ENCODE peak calls at places on chromosomes 2 and 18, in six cellular contexts. I, D, X, W, J and Z are unnamed samples.

GRCh38 chr2:47046271-47046670 is 108.8 kb downstream of the STPG4 start:
- DNase-seq in I (no peak), D (no peak), X (no peak), W (no peak), J (no peak), Z (no peak)

GRCh38 chr2:190367091-190367490 is 23.7 kb downstream of the INPP1 start:
- DNase-seq in I (no peak), D (no peak), X (no peak), W (no peak), J (no peak), Z (no peak)

GRCh38 chr2:64617631-64618151 is 36.0 kb downstream of the SERTAD2 start:
- DNase-seq in I (peak; percentile 8), D (no peak), X (no peak), W (no peak), J (no peak), Z (no peak)

GRCh38 chr2:79569048-79569447 is 56.2 kb downstream of the CTNNA2 start:
- DNase-seq in I (no peak), D (no peak), X (no peak), W (no peak), J (no peak), Z (no peak)

GRCh38 chr2:168583710-168584521 is 127.8 kb downstream of the CERS6 start:
- DNase-seq in I (peak; percentile 69), D (no peak), X (no peak), W (peak; percentile 95), J (peak; percentile 75), Z (no peak)

GRCh38 chr2:49860170-49860569 is 705.9 kb upstream of the FSHR start:
- DNase-seq in I (no peak), D (no peak), X (no peak), W (no peak), J (no peak), Z (no peak)

GRCh38 chr2:32061973-32062861 is 1.1 kb upstream of the SPAST start:
- DNase-seq in I (peak; percentile 61), D (peak; percentile 77), X (peak; percentile 49), W (peak; percentile 59), J (peak; percentile 61), Z (peak; percentile 74)

GRCh38 chr2:136381722-136382633 is 264.0 kb upstream of the CXCR4 start:
- DNase-seq in I (no peak), D (no peak), X (peak; percentile 87), W (no peak), J (no peak), Z (no peak)

GRCh38 chr2:175690113-175690716 is 311.9 kb downstream of the LNPK start:
- DNase-seq in I (peak; percentile 19), D (no peak), X (no peak), W (peak; percentile 74), J (peak; percentile 54), Z (peak; percentile 47)

GRCh38 chr18:58496937-58497336 is 132.0 kb downstream of the ALPK2 start:
- DNase-seq in I (no peak), D (no peak), X (no peak), W (peak; percentile 20), J (no peak), Z (no peak)
- TF ChIP-seq CTCF in I (no peak), D (no peak), X (no peak), W (peak; percentile 46), J (no peak), Z (no peak)

GRCh38 chr2:181895788-181896187 is 4.3 kb downstream of the ITPRID2 start:
- DNase-seq in I (no peak), D (no peak), X (no peak), W (no peak), J (no peak), Z (no peak)
- H3K36me3 ChIP-seq in I (peaks cover 21% of the 10 kb centered on the region), D (peaks cover 23% of the 10 kb centered on the region), X (no peaks in the 10 kb centered on the region), W (no peaks in the 10 kb centered on the region), J (peaks cover 2% of the 10 kb centered on the region), Z (no peaks in the 10 kb centered on the region)

GRCh38 chr2:241886840-241887447 is 17.4 kb downstream of the RTP5 start:
- DNase-seq in I (no peak), D (no peak), X (no peak), W (no peak), J (no peak), Z (no peak)
- H3K4me3 ChIP-seq in I (no peak overlapping the region), D (no peak overlapping the region), X (no peak overlapping the region), W (no peak overlapping the region), J (no peak overlapping the region), Z (no peak overlapping the region)

DNA sequence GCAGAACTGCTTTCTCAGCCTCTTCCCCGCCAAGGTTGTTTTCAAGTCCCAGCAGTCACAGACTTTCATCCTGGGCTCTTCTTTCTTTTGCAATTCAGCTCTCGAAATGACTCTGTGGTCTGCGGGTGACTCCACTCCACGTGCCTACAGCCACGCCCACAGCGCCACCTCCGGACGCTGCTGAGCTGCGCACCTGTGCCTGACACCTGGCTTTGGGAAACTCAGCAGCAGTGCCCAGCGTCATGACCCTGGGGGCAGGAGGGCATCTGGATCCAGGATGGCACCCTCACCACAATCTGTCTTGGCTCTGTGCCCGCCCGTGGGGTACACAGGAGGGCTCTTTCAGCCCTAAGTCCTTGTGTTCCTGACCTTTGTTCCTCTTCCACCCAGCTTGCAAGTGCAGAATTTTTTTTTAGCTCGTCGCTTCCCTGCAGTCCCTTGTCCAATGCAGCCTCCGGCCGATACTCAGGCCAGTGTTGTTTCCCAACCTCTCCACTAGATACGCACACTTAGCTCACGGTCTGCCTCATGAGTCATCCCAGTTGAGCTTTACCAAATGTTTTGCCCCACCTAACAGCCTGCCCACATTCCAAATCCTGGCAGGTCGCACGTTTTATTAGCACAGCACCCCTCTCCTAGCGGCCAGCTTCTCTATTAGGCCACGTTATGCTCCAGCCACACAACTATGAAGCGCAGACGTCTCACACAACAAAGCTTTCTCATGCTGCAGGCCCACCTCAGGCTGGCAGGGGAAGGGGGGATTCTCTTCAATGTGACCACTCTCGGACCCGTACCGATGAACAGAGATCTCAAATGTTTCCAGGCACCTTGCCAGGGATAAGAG is 6.5 kb upstream of the CAPN10 start:
- DNase-seq in I (peak; percentile 92), D (no peak), X (peak; percentile 78), W (peak; percentile 83), J (peak; percentile 84), Z (peak; percentile 40)
- TF ChIP-seq CTCF in I (peak; percentile 42), D (no peak), X (peak; percentile 55), W (peak; percentile 61), J (no peak), Z (peak; percentile 6)

GRCh38 chr2:206150631-206151030 is 8.6 kb downstream of the NDUFS1 start:
- DNase-seq in I (no peak), D (no peak), X (no peak), W (no peak), J (peak; percentile 7), Z (no peak)
- H3K36me3 ChIP-seq in I (peaks cover 61% of the 10 kb centered on the region), D (peaks cover 65% of the 10 kb centered on the region), X (no peaks in the 10 kb centered on the region), W (peaks cover 3% of the 10 kb centered on the region), J (peaks cover 10% of the 10 kb centered on the region), Z (peaks cover 50% of the 10 kb centered on the region)

GRCh38 chr18:47283476-47283875 is 32.0 kb upstream of the SKOR2 start:
- DNase-seq in I (no peak), D (no peak), X (no peak), W (peak; percentile 22), J (peak; percentile 5), Z (no peak)

GRCh38 chr18:47285456-47285855 is 34.0 kb upstream of the SKOR2 start:
- DNase-seq in I (no peak), D (no peak), X (no peak), W (no peak), J (no peak), Z (no peak)

GRCh38 chr18:47286776-47287410 is 35.4 kb upstream of the SKOR2 start:
- DNase-seq in I (no peak), D (no peak), X (no peak), W (no peak), J (no peak), Z (no peak)

GRCh38 chr18:47287911-47288635 is 36.6 kb upstream of the SKOR2 start:
- DNase-seq in I (no peak), D (no peak), X (no peak), W (no peak), J (no peak), Z (no peak)

DNA sequence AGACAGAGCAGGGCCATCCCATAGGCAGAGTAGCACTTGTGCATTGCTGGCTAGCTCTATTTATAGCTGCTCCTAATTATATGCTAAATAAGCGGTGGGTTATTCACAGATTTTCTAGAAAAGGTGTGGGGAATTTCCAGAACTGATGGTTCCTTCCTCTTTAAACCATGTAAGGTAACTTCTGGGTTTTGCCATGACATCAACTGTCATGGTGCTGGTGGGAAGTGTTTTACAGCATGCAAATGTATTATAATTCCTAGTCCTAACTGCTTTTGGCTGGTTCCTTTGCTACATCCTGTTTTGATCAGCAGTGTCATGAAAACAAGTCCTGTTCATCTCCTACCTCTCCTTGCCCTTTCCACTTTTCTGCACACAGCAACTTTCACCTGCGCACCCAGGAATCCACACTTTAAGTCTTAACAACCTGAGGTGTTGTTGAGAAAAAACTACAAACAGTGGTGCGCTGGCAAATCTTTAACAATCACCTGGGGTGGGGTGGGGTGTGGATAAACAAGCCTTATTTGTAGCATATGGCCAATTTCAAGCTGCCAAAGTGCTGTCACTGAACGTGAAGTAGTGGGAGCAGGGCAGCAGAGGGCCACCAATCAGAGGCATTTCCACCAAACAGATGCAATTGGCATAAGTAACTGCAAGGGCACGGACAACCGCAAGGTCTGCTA is 33.4 kb upstream of the SKOR2 start:
- DNase-seq in I (no peak), D (no peak), X (no peak), W (no peak), J (no peak), Z (no peak)
- H3K4me3 ChIP-seq in I (no peak overlapping the region), D (no peak overlapping the region), X (no peak overlapping the region), W (no peak overlapping the region), J (no peak overlapping the region), Z (no peak overlapping the region)

DNA sequence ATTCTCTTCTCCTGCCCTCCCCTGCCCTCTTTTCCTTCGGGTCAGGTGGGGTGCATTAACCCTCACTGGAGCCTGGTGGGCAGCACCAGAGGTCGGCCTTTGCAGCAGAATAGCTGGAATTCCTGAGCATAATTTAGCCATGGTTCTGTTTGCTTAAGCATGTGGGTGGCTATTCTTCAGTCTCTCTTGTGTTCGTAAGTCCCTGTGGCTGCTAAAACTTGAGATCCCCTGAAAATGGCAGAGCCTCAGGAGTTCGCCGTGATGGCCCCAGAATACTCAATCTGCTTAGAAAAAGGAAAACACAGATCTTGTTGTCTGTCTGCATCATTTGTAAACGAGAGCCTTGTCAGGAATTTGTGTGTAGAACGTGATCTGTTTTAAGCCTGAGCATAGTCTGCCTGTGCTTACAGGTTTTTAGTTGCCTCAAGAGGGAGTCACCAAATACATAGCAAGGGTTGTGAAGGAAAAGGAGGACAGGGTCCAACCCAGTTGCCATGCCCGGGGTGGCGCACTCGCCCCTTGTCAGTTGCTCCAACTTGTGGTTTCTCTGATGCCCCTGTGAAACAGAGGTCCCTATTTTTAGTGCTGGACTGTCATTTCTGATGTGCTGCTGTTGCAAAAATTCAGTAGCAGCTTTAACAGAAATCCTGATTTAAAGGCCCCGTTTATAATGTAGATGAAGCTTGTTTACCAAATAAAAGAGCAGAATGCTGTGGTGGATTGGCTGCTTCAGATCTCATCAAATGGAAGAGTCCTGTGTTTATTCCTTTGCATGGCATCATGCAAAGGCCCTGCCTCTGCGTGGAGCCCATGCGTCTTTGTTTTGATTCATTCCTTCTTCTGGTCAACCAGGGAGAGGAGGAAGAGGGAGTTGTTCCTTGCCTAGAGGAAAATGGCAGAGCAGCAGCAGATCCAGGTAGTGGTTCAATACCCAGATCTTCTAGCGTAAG is 74.8 kb downstream of the WDSUB1 start:
- DNase-seq in I (no peak), D (no peak), X (no peak), W (no peak), J (peak; percentile 59), Z (no peak)
- TF ChIP-seq CTCF in I (no peak), D (no peak), X (no peak), W (no peak), J (no peak), Z (no peak)

GRCh38 chr2:152693033-152693432 is 24.2 kb downstream of the PRPF40A start:
- DNase-seq in I (no peak), D (no peak), X (no peak), W (no peak), J (no peak), Z (no peak)
- H3K36me3 ChIP-seq in I (peaks cover 11% of the 10 kb centered on the region), D (peaks cover 2% of the 10 kb centered on the region), X (no peaks in the 10 kb centered on the region), W (no peaks in the 10 kb centered on the region), J (no peaks in the 10 kb centered on the region), Z (no peaks in the 10 kb centered on the region)